ENCODE peak calls at places on chromosomes 16 and 17, in eight cellular contexts. R, M, N, H, G, J, T and K are unnamed samples.

GRCh38 chr16:85002099-85002541 is 9.2 kb downstream of the ZDHHC7 start:
- DNase-seq in R (no peak), M (no peak), N (no peak), H (no peak), G (no peak), J (no peak), T (no peak), K (no peak)

GRCh38 chr17:27947005-27947406 is 53.8 kb upstream of the LYRM9 start:
- DNase-seq in R (no peak), M (no peak), N (no peak), H (no peak), G (no peak), J (no peak), T (no peak), K (no peak)

GRCh38 chr16:64469906-64470702 is 651.8 kb downstream of the CDH11 start:
- DNase-seq in R (no peak), M (no peak), N (no peak), H (no peak), G (no peak), J (peak), T (no peak), K (no peak)

GRCh38 chr16:1300664-1301476 is 8.6 kb upstream of the UBE2I start:
- DNase-seq in R (peak), M (peak), N (no peak), H (no peak), G (peak), J (peak), T (peak), K (peak)

GRCh38 chr17:57603541-57603940 is 141.6 kb downstream of the CCDC182 start:
- DNase-seq in R (no peak), M (peak), N (no peak), H (no peak), G (no peak), J (no peak), T (peak), K (no peak)

GRCh38 chr17:20191066-20191465 is 181.9 kb downstream of the SPECC1 start:
- DNase-seq in R (peak), M (no peak), N (no peak), H (no peak), G (no peak), J (no peak), T (no peak), K (peak)

GRCh38 chr17:72387969-72388368 is 267.1 kb downstream of the SOX9 start:
- DNase-seq in R (peak), M (no peak), N (no peak), H (no peak), G (no peak), J (no peak), T (no peak), K (peak)

GRCh38 chr17:77948690-77949114 is 9.8 kb upstream of the TNRC6C start:
- DNase-seq in R (peak), M (no peak), N (no peak), H (no peak), G (no peak), J (no peak), T (no peak), K (peak)

GRCh38 chr17:75652934-75653549 is 13.9 kb downstream of the RECQL5 start:
- DNase-seq in R (peak), M (no peak), N (no peak), H (peak), G (no peak), J (peak), T (no peak), K (peak)

GRCh38 chr16:85648782-85649181 is 35.7 kb downstream of the GSE1 start:
- DNase-seq in R (no peak), M (no peak), N (no peak), H (no peak), G (no peak), J (no peak), T (no peak), K (no peak)

GRCh38 chr16:73066927-73067670 is 19.2 kb upstream of the ZFHX3 start:
- DNase-seq in R (no peak), M (peak), N (no peak), H (no peak), G (no peak), J (no peak), T (no peak), K (no peak)

GRCh38 chr16:86073763-86074493 is 175.0 kb downstream of the IRF8 start:
- DNase-seq in R (no peak), M (peak), N (no peak), H (no peak), G (no peak), J (no peak), T (no peak), K (no peak)

GRCh38 chr16:85888405-85889331 is 10.3 kb upstream of the IRF8 start:
- DNase-seq in R (peak), M (no peak), N (no peak), H (peak), G (no peak), J (no peak), T (no peak), K (peak)